ENCODE peak calls at places on chromosomes 2 and 18, in four cellular contexts. V is fibroblast of the aortic adventitia, X is hepatocyte, L is mucosa of descending colon. W is an unnamed sample.

GRCh38 chr2:152386266-152386665 is 51.3 kb downstream of the FMNL2 start:
- DNase-seq in V (no peak), X (no peak), L (no peak), W (no peak)

GRCh38 chr2:381181-381580 is 93.3 kb upstream of the ALKAL2 start:
- DNase-seq in V (no peak), X (no peak), L (no peak), W (no peak)

GRCh38 chr2:208794288-208794975 is 387.8 kb downstream of the PTH2R start:
- DNase-seq in V (no peak), X (no peak), L (no peak), W (no peak)

GRCh38 chr2:59206361-59206760 is 965.2 kb upstream of the FANCL start:
- DNase-seq in V (no peak), X (no peak), L (no peak), W (peak)

GRCh38 chr2:204205082-204205481 is 268.5 kb downstream of the ICOS start:
- DNase-seq in V (no peak), X (no peak), L (no peak), W (no peak)

GRCh38 chr18:68623342-68623741 is 91.6 kb downstream of the TMX3 start:
- DNase-seq in V (peak), X (peak), L (no peak), W (peak)

GRCh38 chr2:17470855-17471641 is 47.2 kb downstream of the RAD51AP2 start:
- DNase-seq in V (peak), X (no peak), L (no peak), W (no peak)

GRCh38 chr2:170814551-170815245 is 2.0 kb upstream of the GAD1 start:
- DNase-seq in V (no peak), X (no peak), L (no peak), W (no peak)

GRCh38 chr2:15760232-15760890 is 168.7 kb downstream of the DDX1 start:
- DNase-seq in V (no peak), X (no peak), L (no peak), W (no peak)

GRCh38 chr18:58271770-58272169 is 227.7 kb downstream of the NEDD4L start:
- DNase-seq in V (no peak), X (no peak), L (no peak), W (no peak)

GRCh38 chr2:177246000-177246399 is 18.5 kb downstream of the NFE2L2 start:
- DNase-seq in V (no peak), X (no peak), L (no peak), W (no peak)

GRCh38 chr2:46337208-46337994 is 40.2 kb downstream of the EPAS1 start:
- DNase-seq in V (peak), X (no peak), L (no peak), W (no peak)

GRCh38 chr2:37676274-37676673 is 4.8 kb upstream of the CDC42EP3 start:
- DNase-seq in V (peak), X (no peak), L (no peak), W (peak)

GRCh38 chr18:73945130-73945792 is 202.4 kb downstream of the FBXO15 start:
- DNase-seq in V (peak), X (no peak), L (no peak), W (no peak)

GRCh38 chr18:25674183-25674582 is 322.2 kb upstream of the ZNF521 start:
- DNase-seq in V (no peak), X (no peak), L (no peak), W (no peak)

GRCh38 chr2:204726831-204727230 is 181.6 kb downstream of the PARD3B start:
- DNase-seq in V (no peak), X (peak), L (no peak), W (no peak)

GRCh38 chr2:112995346-112995920 is 9.8 kb upstream of the IL36A start:
- DNase-seq in V (no peak), X (no peak), L (no peak), W (no peak)

DNA sequence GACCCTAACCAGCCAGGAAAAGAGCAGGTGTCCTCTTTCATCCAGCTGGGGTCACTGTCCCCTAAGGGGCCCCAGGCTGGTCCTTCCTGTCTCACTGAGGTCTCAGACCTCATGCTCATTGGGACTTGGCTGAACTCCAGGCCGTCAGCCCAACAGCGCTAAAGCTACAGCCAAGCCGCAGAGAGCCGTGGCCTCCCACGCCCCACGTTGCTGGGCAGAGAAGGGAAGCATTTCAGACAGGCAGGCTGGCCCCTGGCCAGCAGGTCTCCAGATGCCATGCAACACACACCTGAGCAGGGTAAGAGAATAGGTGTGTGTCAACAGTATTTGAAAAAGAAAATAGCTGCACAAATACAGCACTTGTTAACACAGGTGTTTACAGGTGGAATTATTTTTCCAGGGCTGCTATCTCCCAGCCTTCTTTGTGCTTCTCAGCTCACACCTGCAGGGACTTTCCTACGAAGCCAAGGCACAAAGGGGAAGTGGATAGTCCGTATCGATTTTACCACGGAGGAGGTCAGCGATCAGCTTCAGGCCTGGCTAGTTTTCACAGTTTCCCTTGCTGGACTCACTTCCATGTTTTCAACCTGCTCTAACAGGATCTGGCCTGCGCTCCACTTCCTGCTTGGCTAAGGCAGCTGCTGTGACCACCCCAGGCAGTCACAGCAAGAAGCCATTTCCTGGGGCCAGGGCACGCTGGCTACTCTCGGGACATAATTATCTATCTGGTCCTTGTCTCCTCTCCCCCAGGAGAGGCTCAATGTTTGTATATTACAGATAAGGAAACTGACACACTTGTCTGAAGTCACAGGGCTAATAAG is 156.1 kb upstream of the ID2 start:
- DNase-seq in V (peak), X (peak), L (peak), W (no peak)
- TF ChIP-seq CTCF in V (no peak), X (peak), L (no peak), W (no peak)

GRCh38 chr2:235162544-235163197 is 210.9 kb downstream of the SH3BP4 start:
- DNase-seq in V (no peak), X (no peak), L (no peak), W (no peak)
- TF ChIP-seq CTCF in V (no peak), X (no peak), L (no peak), W (no peak)

DNA sequence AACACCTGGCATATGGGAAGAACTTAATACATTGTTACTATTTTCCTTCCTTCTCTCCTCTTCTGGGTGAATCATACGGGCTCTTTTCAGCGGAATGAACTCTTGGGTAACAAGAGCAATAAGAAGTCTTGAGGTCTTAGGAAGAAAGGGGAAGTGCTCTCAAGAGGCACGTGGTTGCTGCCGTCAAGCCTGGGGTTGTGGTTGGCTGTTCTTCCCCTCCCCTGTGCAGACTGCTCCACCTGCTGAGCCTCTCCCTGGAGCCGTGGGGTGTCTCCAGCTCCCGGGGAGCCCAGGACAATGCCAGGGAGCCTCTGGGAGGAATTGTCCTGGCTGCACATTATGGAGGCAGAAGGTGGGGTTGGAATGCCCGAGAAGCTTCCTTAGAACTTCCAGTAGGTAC is 19.4 kb downstream of the TOGARAM2 start:
- DNase-seq in V (no peak), X (no peak), L (no peak), W (no peak)
- TF ChIP-seq CTCF in V (no peak), X (no peak), L (no peak), W (no peak)

GRCh38 chr18:66548747-66549146 is 55.1 kb downstream of the CDH19 start:
- DNase-seq in V (no peak), X (no peak), L (no peak), W (no peak)
- TF ChIP-seq CTCF in V (no peak), X (no peak), L (no peak), W (no peak)

DNA sequence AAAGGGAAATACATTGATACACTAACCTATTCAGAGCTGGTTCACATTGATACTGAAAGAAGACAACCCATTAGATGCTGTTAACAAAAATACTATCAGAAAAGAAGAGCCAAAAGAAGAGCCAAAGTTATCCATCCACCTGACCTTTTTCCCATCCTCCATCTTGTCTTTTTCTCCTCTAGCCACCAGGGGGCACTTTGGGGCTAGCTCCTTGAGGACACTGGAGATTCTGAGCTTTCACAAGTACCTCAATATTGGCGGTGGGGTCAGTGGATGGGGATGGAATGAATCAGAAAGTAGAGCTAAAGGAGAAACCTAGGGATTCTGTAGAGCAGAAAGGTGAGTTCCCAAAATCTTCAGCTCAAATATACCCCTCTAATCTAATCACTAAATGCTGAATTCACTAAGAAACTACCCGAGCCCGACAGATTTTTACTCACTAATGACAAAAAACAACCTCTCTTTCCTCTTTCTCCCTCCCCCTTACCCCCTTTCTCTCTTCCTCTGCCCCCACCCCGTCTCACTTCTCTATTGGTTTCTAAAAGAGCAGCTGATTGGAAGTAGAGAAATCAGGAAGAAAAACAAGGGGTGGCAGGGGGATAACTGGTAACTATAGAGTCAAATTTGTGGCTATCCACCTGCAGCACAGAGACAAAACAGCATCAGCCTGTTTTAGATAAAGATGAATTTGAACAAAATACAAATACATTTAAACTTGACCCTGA is 203.3 kb downstream of the TCF4 start:
- DNase-seq in V (peak), X (no peak), L (no peak), W (peak)
- TF ChIP-seq CTCF in V (peak), X (peak), L (no peak), W (peak)

DNA sequence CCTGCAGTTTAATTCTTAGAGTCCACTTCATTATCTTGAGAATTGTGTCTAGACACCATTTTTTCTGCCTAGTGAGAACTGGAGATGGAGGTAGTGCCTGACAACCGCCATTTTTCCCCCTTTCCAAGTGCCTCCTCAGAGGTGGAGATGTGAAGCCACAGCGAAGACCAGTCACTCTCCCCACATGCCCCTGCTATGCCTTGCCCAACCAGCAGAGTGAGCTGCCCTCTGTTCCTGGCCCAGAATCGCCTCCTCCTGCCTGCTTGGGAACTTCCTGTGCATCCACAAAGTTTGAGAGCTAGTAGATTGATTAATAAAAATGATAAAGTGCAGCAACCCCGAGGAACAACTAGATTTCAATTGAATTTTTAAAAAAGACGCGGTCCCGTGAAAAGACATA is 123.3 kb downstream of the CLIP4 start:
- DNase-seq in V (no peak), X (peak), L (no peak), W (no peak)
- TF ChIP-seq CTCF in V (peak), X (peak), L (no peak), W (peak)

W was measured in keratinocyte.